ENCODE peak calls at places on chromosome 11, in five cellular contexts. J is CD8-positive, alpha-beta T cell; Q is midbrain; Y is NCI-H2081 treated with DMSO at 0.1 percent for 48 hours; W is EL. G is an unnamed sample.

GRCh38 chr11:72141066-72141465 is 5.5 kb downstream of the FOLR3 start:
- DNase-seq in Q (no peak), J (no peak), Y (no peak), W (peak; percentile 97), G (peak; percentile 61)

GRCh38 chr11:20315800-20316199 is 47.7 kb upstream of the HTATIP2 start:
- DNase-seq in Y (no peak), W (no peak), Q (no peak), J (no peak), G (no peak)

GRCh38 chr11:91299980-91300379 is 924.6 kb upstream of the FAT3 start:
- DNase-seq in J (no peak), Q (no peak), Y (no peak), W (peak; percentile 4), G (peak; percentile 54)

GRCh38 chr11:64577202-64577601 is 13.8 kb upstream of the SLC22A12 start:
- DNase-seq in Y (no peak), J (no peak), W (no peak), Q (no peak), G (no peak)

GRCh38 chr11:108768370-108768769 is 103.5 kb downstream of the DDX10 start:
- DNase-seq in Y (no peak), Q (no peak), J (no peak), W (no peak), G (no peak)

GRCh38 chr11:128865490-128865889 is 1.6 kb downstream of the KCNJ1 start:
- DNase-seq in Q (no peak), Y (no peak), J (no peak), W (peak; percentile 44), G (peak; percentile 29)

GRCh38 chr11:125337836-125338235 is 158.2 kb downstream of the FEZ1 start:
- DNase-seq in W (no peak), J (no peak), Q (no peak), Y (no peak), G (no peak)

GRCh38 chr11:91163619-91164451 is 941.0 kb upstream of the CHORDC1 start:
- DNase-seq in J (no peak), W (peak; percentile 61), Q (no peak), Y (peak; percentile 41), G (peak; percentile 49)

GRCh38 chr11:75244052-75244814 is 3.7 kb downstream of the TPBGL start:
- DNase-seq in Y (no peak), Q (no peak), J (no peak), W (no peak), G (no peak)

GRCh38 chr11:10936999-10937398 is 79.1 kb upstream of the ZBED5 start:
- DNase-seq in Q (no peak), Y (no peak), W (no peak), J (no peak), G (no peak)

GRCh38 chr11:12185914-12186313 is 75.5 kb downstream of the MICAL2 start:
- DNase-seq in J (no peak), Y (no peak), W (no peak), Q (no peak), G (no peak)

GRCh38 chr11:94376841-94377240 is 24.4 kb downstream of the GPR83 start:
- DNase-seq in Y (no peak), Q (no peak), W (no peak), J (no peak), G (no peak)

GRCh38 chr11:34145073-34145472 is 39.6 kb downstream of the NAT10 start:
- DNase-seq in Q (no peak), W (no peak), J (no peak), Y (no peak), G (no peak)